ENCODE peak calls at places on chromosomes 3 and 15, in ten cellular contexts. W is CD8-positive, alpha-beta T cell; I is A549; P is IMR-90; C is heart left ventricle; U is SJSA1; M is aorta; R is SJCRH30; L is substantia nigra; O is body of pancreas. Y is an unnamed sample.

GRCh38 chr15:41417812-41418211 is 917 bp downstream of the RTF1 start:
- DNase-seq in R (no peak), M (peak; percentile 4), I (no peak), P (peak; percentile 15), C (no peak), W (no peak), L (no peak), O (no peak), U (peak; percentile 61), Y (no peak)

GRCh38 chr3:140636452-140637138 is 41.3 kb upstream of the TRIM42 start:
- DNase-seq in U (no peak), O (no peak), I (no peak), R (no peak), M (no peak), L (no peak), W (no peak), P (no peak), C (no peak), Y (no peak)

GRCh38 chr3:22691407-22691806 is 511.7 kb upstream of the UBE2E2 start:
- DNase-seq in W (no peak), U (no peak), I (no peak), O (no peak), C (no peak), M (no peak), L (no peak), P (no peak), R (no peak), Y (no peak)

GRCh38 chr3:14534379-14535191 is 5.6 kb downstream of the GRIP2 start:
- DNase-seq in W (no peak), P (no peak), I (no peak), L (no peak), R (no peak), O (no peak), M (peak; percentile 59), U (no peak), C (peak; percentile 27), Y (no peak)

GRCh38 chr3:112007641-112008040 is 8.9 kb downstream of the TAGLN3 start:
- DNase-seq in P (peak; percentile 50), M (no peak), C (no peak), W (no peak), I (no peak), R (no peak), O (no peak), U (no peak), L (no peak), Y (no peak)

GRCh38 chr3:117011687-117012250 is 302.2 kb downstream of the TUSC7 start:
- DNase-seq in W (no peak), O (no peak), L (no peak), M (no peak), P (no peak), I (no peak), C (no peak), R (no peak), U (no peak), Y (no peak)

GRCh38 chr15:52178765-52179164 is 12.4 kb downstream of the GNB5 start:
- DNase-seq in M (no peak), U (no peak), C (no peak), L (no peak), R (no peak), W (no peak), I (no peak), P (no peak), O (peak; percentile 29), Y (no peak)

GRCh38 chr3:31468433-31468832 is 64.3 kb upstream of the STT3B start:
- DNase-seq in C (no peak), U (no peak), L (no peak), M (no peak), P (no peak), O (no peak), R (no peak), I (no peak), W (no peak), Y (no peak)

GRCh38 chr15:101491739-101492640 is 2.5 kb upstream of the PCSK6 start:
- DNase-seq in M (no peak), W (no peak), C (no peak), P (no peak), O (no peak), L (no peak), I (no peak), U (no peak), R (no peak), Y (no peak)

GRCh38 chr3:193768069-193768391 is 175.0 kb downstream of the OPA1 start:
- DNase-seq in U (no peak), W (no peak), I (no peak), C (no peak), L (no peak), R (no peak), M (no peak), O (no peak), P (peak; percentile 62), Y (no peak)

GRCh38 chr15:101322016-101322695 is 27.1 kb upstream of the SNRPA1 start:
- DNase-seq in W (no peak), U (no peak), M (no peak), R (no peak), O (peak; percentile 6), C (no peak), L (no peak), P (no peak), I (no peak), Y (no peak)

GRCh38 chr3:89252865-89253264 is 145.4 kb downstream of the EPHA3 start:
- DNase-seq in W (no peak), C (no peak), M (no peak), U (no peak), O (no peak), P (no peak), L (no peak), R (no peak), I (no peak), Y (no peak)

GRCh38 chr3:112555535-112556170 is 6.1 kb downstream of the ATG3 start:
- DNase-seq in P (peak; percentile 12), C (no peak), O (no peak), U (no peak), I (no peak), R (no peak), M (no peak), L (no peak), W (no peak), Y (no peak)

GRCh38 chr15:60255390-60255789 is 142.4 kb downstream of the ANXA2 start:
- DNase-seq in U (peak; percentile 10), R (no peak), C (no peak), W (no peak), P (no peak), I (peak; percentile 67), L (no peak), M (no peak), O (no peak), Y (peak; percentile 96)

GRCh38 chr3:101890716-101891115 is 41.4 kb downstream of the NFKBIZ start:
- DNase-seq in I (no peak), C (no peak), P (peak; percentile 88), M (no peak), U (peak; percentile 50), O (no peak), L (no peak), R (peak; percentile 25), W (no peak), Y (no peak)

GRCh38 chr15:99123706-99124451 is 19.0 kb downstream of the SYNM start:
- DNase-seq in P (peak; percentile 96), M (peak; percentile 95), R (peak; percentile 98), O (peak; percentile 64), W (no peak), I (peak; percentile 92), L (peak; percentile 81), C (peak; percentile 91), U (peak; percentile 99), Y (no peak)

GRCh38 chr3:125357032-125357658 is 18.0 kb downstream of the ZNF148 start:
- DNase-seq in R (no peak), W (peak; percentile 58), O (peak; percentile 36), C (peak; percentile 58), U (peak; percentile 15), P (peak; percentile 36), I (peak; percentile 40), M (peak; percentile 86), L (peak; percentile 25), Y (no peak)

GRCh38 chr3:129413687-129414506 is 14.5 kb downstream of the EFCAB12 start:
- DNase-seq in L (no peak), U (peak; percentile 60), P (peak; percentile 99), C (no peak), W (no peak), R (no peak), I (peak; percentile 87), O (no peak), M (no peak), Y (no peak)
- H3K27ac ChIP-seq in L (no peak overlapping the region), U (no peak overlapping the region), P (peak overlapping the region; percentile 91), C (no peak overlapping the region), W (no peak overlapping the region), R (no peak overlapping the region), I (peak overlapping the region; percentile 93), O (peak overlapping the region; percentile 20), M (no peak overlapping the region), Y (no peak overlapping the region)

GRCh38 chr15:66882251-66883020 is 180.4 kb downstream of the SMAD6 start:
- DNase-seq in P (peak; percentile 72), U (peak; percentile 64), L (no peak), I (no peak), R (no peak), C (peak; percentile 63), O (no peak), M (peak; percentile 86), W (no peak), Y (no peak)
- H3K27ac ChIP-seq in P (peak overlapping the region; percentile 88), U (peak overlapping the region; percentile 86), L (no peak overlapping the region), I (peak overlapping the region; percentile 89), R (peak overlapping the region; percentile 20), C (peak overlapping the region; percentile 86), O (peak overlapping the region; percentile 78), M (no peak overlapping the region), W (no peak overlapping the region), Y (peak overlapping the region; percentile 98)

DNA sequence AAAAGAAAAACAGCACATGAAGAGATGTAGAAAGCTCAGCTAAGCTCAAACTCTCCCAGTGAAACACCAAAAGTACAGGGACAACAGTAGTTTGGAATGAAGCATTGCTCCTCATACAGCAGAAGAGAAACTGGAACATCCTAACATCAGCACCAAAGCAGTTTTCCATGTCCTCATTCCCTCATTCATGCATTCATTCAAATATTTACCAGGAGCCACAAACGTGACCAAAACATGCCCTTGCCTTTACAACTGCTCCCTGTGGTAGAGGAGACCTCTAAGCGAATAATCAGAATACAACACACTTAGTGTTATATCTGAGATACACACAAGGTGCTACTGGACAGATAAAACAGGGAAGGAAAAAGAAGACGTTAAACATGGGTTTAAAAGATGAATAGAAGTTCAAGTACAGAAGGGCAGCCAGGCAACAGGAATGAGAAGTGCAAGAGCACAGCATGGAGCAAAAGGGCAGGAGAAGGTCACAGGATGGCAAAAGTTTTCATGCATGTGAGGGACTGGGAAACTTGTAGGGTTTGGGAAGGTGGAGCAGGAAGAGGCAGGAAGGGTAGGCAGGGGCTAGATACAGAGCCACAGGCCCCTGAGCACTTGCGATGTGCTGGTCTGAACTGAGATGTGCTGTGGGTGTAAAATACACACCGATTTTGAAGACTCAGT is 58.5 kb upstream of the LMCD1 start:
- DNase-seq in O (no peak), M (no peak), W (no peak), C (no peak), R (peak; percentile 17), U (no peak), L (no peak), P (no peak), I (peak; percentile 60), Y (no peak)
- H3K27ac ChIP-seq in O (peak overlapping the region; percentile 83), M (peak overlapping the region; percentile 16), W (no peak overlapping the region), C (peak overlapping the region; percentile 65), R (no peak overlapping the region), U (no peak overlapping the region), L (no peak overlapping the region), P (peak overlapping the region; percentile 32), I (peak overlapping the region; percentile 94), Y (peak overlapping the region; percentile 93)

DNA sequence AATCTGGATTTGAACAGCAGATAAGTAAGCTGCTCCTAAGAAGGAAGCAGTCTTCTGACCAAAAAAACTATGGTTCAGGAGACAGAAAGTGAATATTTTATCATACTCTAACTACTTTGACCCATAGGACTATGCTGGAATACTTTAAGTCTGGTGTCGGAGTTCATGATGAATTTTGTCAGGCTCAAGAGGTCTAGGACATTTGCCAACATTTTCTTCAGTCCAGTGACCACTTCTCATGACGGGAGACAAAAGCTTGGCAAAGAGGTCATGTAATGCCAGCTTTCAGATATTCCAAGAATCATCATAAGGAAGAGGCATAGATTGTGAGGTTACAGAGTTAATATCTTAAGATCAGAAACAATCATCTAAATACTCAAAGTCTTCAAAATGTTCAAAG is 20.5 kb upstream of the DCBLD2 start:
- DNase-seq in W (no peak), O (no peak), I (no peak), L (no peak), R (no peak), M (no peak), U (no peak), C (no peak), P (no peak), Y (no peak)
- H3K27ac ChIP-seq in W (no peak overlapping the region), O (no peak overlapping the region), I (peak overlapping the region; percentile 95), L (no peak overlapping the region), R (no peak overlapping the region), M (no peak overlapping the region), U (peak overlapping the region; percentile 76), C (peak overlapping the region; percentile 16), P (no peak overlapping the region), Y (no peak overlapping the region)

Y was measured in Panc1.